ENCODE peak calls at places on chromosomes 1 and 21, in eight cellular contexts. One of them, this sample, is unnamed.

GRCh38 chr1:119674835-119675289 is 26.8 kb upstream of the ZNF697 start:
- DNase-seq in stimulated activated CD4-positive, alpha-beta T cell treated with anti-CD3 and anti-CD28 coated beads, Interleukin-1b, Interleukin-23, amount 100 ng/mL, for 1 hour: no peak
- DNase-seq in midbrain: no peak
- DNase-seq in heart right ventricle: peak; percentile 18
- DNase-seq in activated effector memory CD4-positive, alpha-beta T cell treated with anti-CD3 and anti-CD28 coated beads, Interleukin-2, amount 50 U/mL, for 16 hours: no peak
- DNase-seq in T follicular helper cell: no peak
- DNase-seq in GM04503: no peak
- DNase-seq in activated CD4-positive, alpha-beta T cell treated with anti-CD3 and anti-CD28 coated beads, Interleukin-2, amount 10 ng/mL, durations not matched to agents 7 days and 5 days: no peak
- DNase-seq in this sample: peak; percentile 85

GRCh38 chr1:202285908-202286307 is 55.8 kb downstream of the UBE2T start:
- DNase-seq in stimulated activated CD4-positive, alpha-beta T cell treated with anti-CD3 and anti-CD28 coated beads, Interleukin-1b, Interleukin-23, amount 100 ng/mL, for 1 hour: no peak
- DNase-seq in midbrain: no peak
- DNase-seq in heart right ventricle: no peak
- DNase-seq in activated effector memory CD4-positive, alpha-beta T cell treated with anti-CD3 and anti-CD28 coated beads, Interleukin-2, amount 50 U/mL, for 16 hours: no peak
- DNase-seq in T follicular helper cell: no peak
- DNase-seq in GM04503: no peak
- DNase-seq in activated CD4-positive, alpha-beta T cell treated with anti-CD3 and anti-CD28 coated beads, Interleukin-2, amount 10 ng/mL, durations not matched to agents 7 days and 5 days: no peak
- DNase-seq in this sample: no peak

GRCh38 chr1:85264150-85264549 is 4.7 kb upstream of the C1orf52 start:
- DNase-seq in stimulated activated CD4-positive, alpha-beta T cell treated with anti-CD3 and anti-CD28 coated beads, Interleukin-1b, Interleukin-23, amount 100 ng/mL, for 1 hour: no peak
- DNase-seq in midbrain: no peak
- DNase-seq in heart right ventricle: no peak
- DNase-seq in activated effector memory CD4-positive, alpha-beta T cell treated with anti-CD3 and anti-CD28 coated beads, Interleukin-2, amount 50 U/mL, for 16 hours: no peak
- DNase-seq in T follicular helper cell: no peak
- DNase-seq in GM04503: no peak
- DNase-seq in activated CD4-positive, alpha-beta T cell treated with anti-CD3 and anti-CD28 coated beads, Interleukin-2, amount 10 ng/mL, durations not matched to agents 7 days and 5 days: no peak
- DNase-seq in this sample: no peak

GRCh38 chr1:55402676-55403464 is 187.7 kb upstream of the USP24 start:
- DNase-seq in stimulated activated CD4-positive, alpha-beta T cell treated with anti-CD3 and anti-CD28 coated beads, Interleukin-1b, Interleukin-23, amount 100 ng/mL, for 1 hour: no peak
- DNase-seq in midbrain: no peak
- DNase-seq in heart right ventricle: no peak
- DNase-seq in activated effector memory CD4-positive, alpha-beta T cell treated with anti-CD3 and anti-CD28 coated beads, Interleukin-2, amount 50 U/mL, for 16 hours: no peak
- DNase-seq in T follicular helper cell: no peak
- DNase-seq in GM04503: no peak
- DNase-seq in activated CD4-positive, alpha-beta T cell treated with anti-CD3 and anti-CD28 coated beads, Interleukin-2, amount 10 ng/mL, durations not matched to agents 7 days and 5 days: no peak
- DNase-seq in this sample: no peak

GRCh38 chr1:206067486-206068302 is 14.7 kb downstream of the RHEX start:
- DNase-seq in stimulated activated CD4-positive, alpha-beta T cell treated with anti-CD3 and anti-CD28 coated beads, Interleukin-1b, Interleukin-23, amount 100 ng/mL, for 1 hour: no peak
- DNase-seq in midbrain: no peak
- DNase-seq in heart right ventricle: no peak
- DNase-seq in activated effector memory CD4-positive, alpha-beta T cell treated with anti-CD3 and anti-CD28 coated beads, Interleukin-2, amount 50 U/mL, for 16 hours: no peak
- DNase-seq in T follicular helper cell: no peak
- DNase-seq in GM04503: no peak
- DNase-seq in activated CD4-positive, alpha-beta T cell treated with anti-CD3 and anti-CD28 coated beads, Interleukin-2, amount 10 ng/mL, durations not matched to agents 7 days and 5 days: no peak
- DNase-seq in this sample: no peak

GRCh38 chr1:22107126-22107525 is 35.8 kb downstream of the WNT4 start:
- DNase-seq in stimulated activated CD4-positive, alpha-beta T cell treated with anti-CD3 and anti-CD28 coated beads, Interleukin-1b, Interleukin-23, amount 100 ng/mL, for 1 hour: no peak
- DNase-seq in midbrain: no peak
- DNase-seq in heart right ventricle: no peak
- DNase-seq in activated effector memory CD4-positive, alpha-beta T cell treated with anti-CD3 and anti-CD28 coated beads, Interleukin-2, amount 50 U/mL, for 16 hours: no peak
- DNase-seq in T follicular helper cell: no peak
- DNase-seq in GM04503: no peak
- DNase-seq in activated CD4-positive, alpha-beta T cell treated with anti-CD3 and anti-CD28 coated beads, Interleukin-2, amount 10 ng/mL, durations not matched to agents 7 days and 5 days: no peak
- DNase-seq in this sample: no peak

GRCh38 chr1:11337536-11338350 is 64.7 kb downstream of the UBIAD1 start:
- DNase-seq in stimulated activated CD4-positive, alpha-beta T cell treated with anti-CD3 and anti-CD28 coated beads, Interleukin-1b, Interleukin-23, amount 100 ng/mL, for 1 hour: peak; percentile 31
- DNase-seq in midbrain: no peak
- DNase-seq in heart right ventricle: peak; percentile 33
- DNase-seq in activated effector memory CD4-positive, alpha-beta T cell treated with anti-CD3 and anti-CD28 coated beads, Interleukin-2, amount 50 U/mL, for 16 hours: peak; percentile 88
- DNase-seq in T follicular helper cell: peak; percentile 55
- DNase-seq in GM04503: no peak
- DNase-seq in activated CD4-positive, alpha-beta T cell treated with anti-CD3 and anti-CD28 coated beads, Interleukin-2, amount 10 ng/mL, durations not matched to agents 7 days and 5 days: peak; percentile 79
- DNase-seq in this sample: peak; percentile 97

GRCh38 chr21:42560517-42561179 is 47.0 kb downstream of the SLC37A1 start:
- DNase-seq in stimulated activated CD4-positive, alpha-beta T cell treated with anti-CD3 and anti-CD28 coated beads, Interleukin-1b, Interleukin-23, amount 100 ng/mL, for 1 hour: no peak
- DNase-seq in midbrain: no peak
- DNase-seq in heart right ventricle: no peak
- DNase-seq in activated effector memory CD4-positive, alpha-beta T cell treated with anti-CD3 and anti-CD28 coated beads, Interleukin-2, amount 50 U/mL, for 16 hours: peak; percentile 47
- DNase-seq in T follicular helper cell: no peak
- DNase-seq in GM04503: no peak
- DNase-seq in activated CD4-positive, alpha-beta T cell treated with anti-CD3 and anti-CD28 coated beads, Interleukin-2, amount 10 ng/mL, durations not matched to agents 7 days and 5 days: no peak
- DNase-seq in this sample: no peak